ENCODE peak calls at places on chromosome 10, in seven cellular contexts. G is HT-29; S is pancreas; P is stimulated activated CD4-positive, alpha-beta T cell treated with anti-CD3 and anti-CD28 coated beads, Interleukin-1b, Interleukin-23, amount 100 ng/mL, for 4 hours; Y is type B pancreatic cell; Z is globus pallidus; A is epithelial cell of esophagus. K is an unnamed sample.

GRCh38 chr10:73857446-73857845 is 16.9 kb downstream of the CAMK2G start:
- DNase-seq in Y (no peak), S (no peak), P (no peak), A (no peak), Z (no peak), G (no peak), K (peak)

GRCh38 chr10:129514568-129515451 is 47.8 kb downstream of the MGMT start:
- DNase-seq in Z (no peak), A (no peak), Y (no peak), G (no peak), P (no peak), S (no peak), K (no peak)

GRCh38 chr10:52226448-52226847 is 87.6 kb upstream of the DKK1 start:
- DNase-seq in A (peak), P (no peak), Y (no peak), Z (no peak), G (no peak), S (no peak), K (no peak)

GRCh38 chr10:19832624-19833507 is 16.6 kb downstream of the PLXDC2 start:
- DNase-seq in S (no peak), Y (no peak), P (no peak), Z (no peak), A (peak), G (no peak), K (no peak)

GRCh38 chr10:132588301-132589013 is 50.9 kb downstream of the INPP5A start:
- DNase-seq in S (no peak), P (no peak), A (no peak), Z (peak), Y (no peak), G (no peak), K (peak)

GRCh38 chr10:15209827-15210509 is 41.5 kb upstream of the NMT2 start:
- DNase-seq in G (peak), A (peak), Y (peak), S (peak), P (peak), Z (peak), K (peak)

GRCh38 chr10:18021725-18022480 is 70.2 kb downstream of the SLC39A12 start:
- DNase-seq in Y (no peak), G (no peak), S (no peak), A (no peak), P (no peak), Z (no peak), K (no peak)

GRCh38 chr10:2982146-2982545 is 85.2 kb upstream of the PFKP start:
- DNase-seq in A (no peak), G (no peak), Y (no peak), S (no peak), Z (no peak), P (no peak), K (no peak)

GRCh38 chr10:70540089-70540788 is 61.7 kb downstream of the PALD1 start:
- DNase-seq in P (peak), A (peak), S (no peak), Z (no peak), Y (no peak), G (no peak), K (peak)

GRCh38 chr10:74415440-74415839 is 264.4 kb downstream of the ADK start:
- DNase-seq in Y (no peak), A (no peak), G (no peak), Z (no peak), S (no peak), P (no peak), K (no peak)

GRCh38 chr10:79937661-79938226 is 11.2 kb downstream of the SFTPD start:
- DNase-seq in G (no peak), Z (no peak), S (no peak), Y (peak), P (no peak), A (no peak), K (no peak)

GRCh38 chr10:88385601-88386203 is 197.4 kb downstream of the RNLS start:
- DNase-seq in P (peak), G (peak), S (peak), Z (no peak), Y (no peak), A (peak), K (peak)

GRCh38 chr10:24201503-24202180 is 7.3 kb upstream of the KIAA1217 start:
- DNase-seq in A (no peak), G (no peak), S (no peak), Z (no peak), Y (no peak), P (no peak), K (no peak)

GRCh38 chr10:31099101-31099500 is 67.4 kb upstream of the ZNF438 start:
- DNase-seq in G (no peak), Z (no peak), A (no peak), P (no peak), Y (no peak), S (no peak), K (no peak)

GRCh38 chr10:64733980-64734379 is 1212.8 kb downstream of the REEP3 start:
- DNase-seq in P (no peak), G (peak), A (peak), Y (no peak), S (no peak), Z (peak), K (no peak)

GRCh38 chr10:49033939-49034338 is 81.4 kb downstream of the VSTM4 start:
- DNase-seq in P (no peak), Z (no peak), S (no peak), G (no peak), Y (no peak), A (no peak), K (no peak)

GRCh38 chr10:29238531-29239080 is 50.3 kb upstream of the LYZL1 start:
- DNase-seq in Y (no peak), Z (no peak), P (no peak), S (no peak), G (no peak), A (no peak), K (no peak)

GRCh38 chr10:14185501-14186045 is 145.2 kb downstream of the FRMD4A start:
- DNase-seq in G (peak), A (peak), Z (no peak), S (no peak), P (peak), Y (no peak), K (peak)

GRCh38 chr10:17527530-17528146 is 73.2 kb upstream of the ST8SIA6 start:
- DNase-seq in A (peak), P (no peak), G (no peak), Z (no peak), Y (no peak), S (no peak), K (no peak)

GRCh38 chr10:3681642-3682554 is 103.1 kb downstream of the KLF6 start:
- DNase-seq in S (peak), P (no peak), G (no peak), Y (no peak), A (no peak), Z (no peak), K (no peak)

K was measured in activated naive CD4-positive, alpha-beta T cell treated with anti-CD3 and anti-CD28 coated beads, Interleukin-2, amount 10 ng/mL, durations not matched to agents 7 days and 5 days.